ENCODE peak calls at places on chromosome 4, in seven cellular contexts. A, N, W, H, T, C and R are unnamed samples.

GRCh38 chr4:30714408-30715031 is 5.6 kb upstream of the PCDH7 start:
- DNase-seq in A (peak), H (no peak), W (peak), T (peak), N (peak), C (no peak), R (no peak)

GRCh38 chr4:152007108-152007507 is 246.3 kb upstream of the GATB start:
- DNase-seq in W (no peak), A (no peak), N (no peak), C (no peak), T (no peak), H (no peak), R (no peak)

GRCh38 chr4:6893449-6894085 is 16.1 kb upstream of the TBC1D14 start:
- DNase-seq in N (peak), C (no peak), H (no peak), W (peak), A (no peak), T (peak), R (peak)

GRCh38 chr4:39319678-39320077 is 46.5 kb downstream of the RFC1 start:
- DNase-seq in T (no peak), A (no peak), H (no peak), N (no peak), W (peak), C (no peak), R (no peak)

GRCh38 chr4:20062054-20062453 is 189.7 kb upstream of the SLIT2 start:
- DNase-seq in N (no peak), W (peak), A (no peak), C (no peak), T (no peak), H (no peak), R (no peak)

GRCh38 chr4:6105311-6105911 is 87.2 kb upstream of the C4orf50 start:
- DNase-seq in T (peak), A (no peak), W (no peak), N (no peak), H (no peak), C (no peak), R (no peak)

GRCh38 chr4:86730310-86730709 is 118.9 kb downstream of the SLC10A6 start:
- DNase-seq in A (no peak), W (no peak), N (no peak), T (no peak), H (no peak), C (no peak), R (no peak)

GRCh38 chr4:181855307-181855706 is 387.9 kb upstream of the TENM3 start:
- DNase-seq in A (no peak), W (no peak), H (no peak), T (no peak), C (no peak), N (no peak), R (no peak)

GRCh38 chr4:185911556-185912064 is 99.6 kb upstream of the SORBS2 start:
- DNase-seq in A (no peak), W (peak), H (no peak), C (no peak), N (no peak), T (no peak), R (no peak)

GRCh38 chr4:26020896-26021295 is 106.9 kb downstream of the SMIM20 start:
- DNase-seq in A (no peak), N (no peak), C (no peak), T (no peak), W (peak), H (no peak), R (no peak)

GRCh38 chr4:27007507-27007906 is 146.9 kb downstream of the STIM2 start:
- DNase-seq in A (no peak), C (no peak), T (no peak), W (peak), H (no peak), N (no peak), R (no peak)

GRCh38 chr4:101584306-101584705 is 206.2 kb upstream of the BANK1 start:
- DNase-seq in A (no peak), W (no peak), T (no peak), N (no peak), C (no peak), H (no peak), R (no peak)

GRCh38 chr4:80192937-80193336 is 4.4 kb upstream of the PRDM8 start:
- DNase-seq in T (no peak), C (no peak), N (no peak), H (no peak), A (no peak), W (peak), R (no peak)

GRCh38 chr4:184316821-184317220 is 99.1 kb upstream of the ENPP6 start:
- DNase-seq in W (no peak), A (no peak), C (no peak), H (no peak), T (no peak), N (no peak), R (no peak)

GRCh38 chr4:7223566-7223965 is 31.2 kb downstream of the SORCS2 start:
- DNase-seq in N (no peak), C (no peak), W (no peak), A (no peak), T (no peak), H (no peak), R (no peak)

GRCh38 chr4:5969777-5970176 is 48.5 kb downstream of the C4orf50 start:
- DNase-seq in C (no peak), H (no peak), T (peak), N (no peak), A (no peak), W (no peak), R (no peak)

GRCh38 chr4:84849051-84849640 is 117.3 kb downstream of the WDFY3 start:
- DNase-seq in W (no peak), C (no peak), T (no peak), H (no peak), N (no peak), A (no peak), R (no peak)

GRCh38 chr4:7045961-7046921 is 3.1 kb downstream of the TADA2B start:
- DNase-seq in T (no peak), H (peak), W (no peak), A (no peak), C (no peak), N (no peak), R (no peak)

GRCh38 chr4:156974264-156974663 is 2.7 kb upstream of the PDGFC start:
- DNase-seq in A (no peak), H (no peak), N (no peak), T (no peak), C (no peak), W (peak), R (no peak)

GRCh38 chr4:113531572-113531971 is 230.0 kb downstream of the CAMK2D start:
- DNase-seq in T (no peak), C (no peak), H (no peak), A (no peak), N (no peak), W (no peak), R (no peak)

GRCh38 chr4:37392540-37393255 is 148.2 kb downstream of the NWD2 start:
- DNase-seq in A (no peak), N (peak), W (no peak), T (peak), H (no peak), C (no peak), R (no peak)

GRCh38 chr4:98508825-98509539 is 149.4 kb downstream of the TSPAN5 start:
- DNase-seq in N (no peak), C (no peak), H (no peak), W (no peak), T (no peak), A (no peak), R (no peak)

GRCh38 chr4:80678413-80678812 is 342.9 kb downstream of the CFAP299 start:
- DNase-seq in T (no peak), H (no peak), N (no peak), A (no peak), C (no peak), W (no peak), R (no peak)

GRCh38 chr4:138182838-138183426 is 59.2 kb downstream of the SLC7A11 start:
- DNase-seq in A (peak), C (no peak), N (no peak), H (no peak), W (peak), T (no peak), R (no peak)

GRCh38 chr4:117455088-117455487 is 369.7 kb upstream of the TRAM1L1 start:
- DNase-seq in A (no peak), N (no peak), T (no peak), W (no peak), H (no peak), C (no peak), R (no peak)

GRCh38 chr4:52076731-52077130 is 25.6 kb downstream of the SPATA18 start:
- DNase-seq in N (no peak), A (no peak), H (no peak), T (no peak), C (no peak), W (no peak), R (peak)

GRCh38 chr4:154313004-154313587 is 178.5 kb downstream of the DCHS2 start:
- DNase-seq in H (no peak), W (no peak), A (no peak), N (no peak), T (no peak), C (no peak), R (no peak)

GRCh38 chr4:88163286-88163685 is 4.8 kb upstream of the ABCG2 start:
- DNase-seq in C (no peak), T (no peak), W (no peak), N (no peak), H (no peak), A (no peak), R (no peak)

GRCh38 chr4:128606173-128606572 is 203.3 kb upstream of the JADE1 start:
- DNase-seq in N (no peak), C (no peak), H (no peak), A (no peak), T (no peak), W (peak), R (no peak)

GRCh38 chr4:145098675-145099037 is 545 bp downstream of the ABCE1 start:
- DNase-seq in W (peak), T (no peak), H (peak), N (peak), A (no peak), C (peak), R (no peak)

GRCh38 chr4:67659065-67659464 is 41.9 kb downstream of the UBA6 start:
- DNase-seq in H (no peak), C (no peak), T (no peak), A (no peak), N (no peak), W (no peak), R (no peak)

GRCh38 chr4:155377281-155377680 is 516 bp upstream of the MAP9 start:
- DNase-seq in W (peak), C (no peak), T (no peak), N (no peak), A (no peak), H (no peak), R (no peak)

GRCh38 chr4:76948441-76949292 is 885 bp upstream of the SEPTIN11 start:
- DNase-seq in W (peak), N (peak), H (peak), T (peak), C (peak), A (peak), R (peak)

GRCh38 chr4:76951333-76952033 is 1.9 kb downstream of the SEPTIN11 start:
- DNase-seq in N (no peak), A (no peak), T (no peak), H (no peak), C (no peak), W (no peak), R (no peak)

GRCh38 chr4:76950052-76950845 is 697 bp downstream of the SEPTIN11 start:
- DNase-seq in H (peak), A (peak), N (peak), C (peak), T (peak), W (no peak), R (peak)

GRCh38 chr4:76950846-76951321 is 1.3 kb downstream of the SEPTIN11 start:
- DNase-seq in H (no peak), A (no peak), W (peak), C (no peak), N (peak), T (no peak), R (peak)

DNA sequence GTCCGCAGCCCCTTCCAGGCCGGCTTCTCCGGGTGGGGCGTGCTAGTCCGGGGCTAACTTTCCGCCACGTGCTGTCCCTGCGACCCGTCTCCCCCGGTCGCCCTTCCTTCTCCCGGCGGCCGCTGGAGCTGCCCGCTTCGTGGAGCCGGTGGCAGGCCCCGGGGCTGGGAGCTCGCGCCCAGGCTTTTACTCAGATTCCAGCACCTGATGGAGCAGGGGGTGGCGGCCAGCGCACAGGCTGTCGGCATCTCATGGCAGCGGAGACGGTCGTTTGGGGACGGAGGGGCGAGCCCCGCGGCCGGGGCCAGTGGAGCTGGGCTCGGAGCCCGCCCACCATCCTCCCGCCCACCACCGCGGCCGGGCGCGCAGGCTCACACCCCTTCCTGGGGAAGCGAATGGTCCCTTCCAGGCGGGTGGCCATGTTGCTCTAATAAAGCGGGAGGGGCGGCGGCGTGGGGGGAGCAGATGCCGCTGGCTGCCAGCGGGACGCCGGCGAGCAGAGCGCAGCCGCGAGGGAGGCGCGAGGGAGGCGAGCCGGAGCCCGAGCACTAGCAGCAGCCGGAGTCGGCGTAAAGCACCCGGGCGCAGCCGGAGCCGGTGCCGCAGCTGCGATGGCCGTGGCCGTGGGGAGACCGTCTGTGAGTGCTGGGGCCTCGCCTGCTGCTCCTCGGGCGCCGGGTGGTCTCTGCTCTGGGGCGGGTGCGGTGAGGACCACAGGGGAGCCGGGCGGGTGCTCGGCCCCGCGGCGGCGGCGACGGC is at the start of gene SEPTIN11:
- DNase-seq in N (peak), H (peak), C (peak), T (peak), W (peak), A (peak), R (peak)
- TF ChIP-seq POLR2A in N (peak), H (peak), C (peak), T (no peak), W (peak), A (peak), R (peak)

GRCh38 chr4:8858925-8859210 is 12.8 kb downstream of the HMX1 start:
- DNase-seq in T (no peak), A (no peak), H (no peak), W (no peak), C (no peak), N (no peak), R (no peak)

GRCh38 chr4:8859550-8860095 is 12.0 kb downstream of the HMX1 start:
- DNase-seq in W (no peak), A (no peak), H (no peak), T (no peak), N (no peak), C (no peak), R (no peak)

GRCh38 chr4:8857682-8858187 is 13.9 kb downstream of the HMX1 start:
- DNase-seq in A (no peak), W (no peak), N (no peak), T (no peak), C (no peak), H (no peak), R (no peak)

GRCh38 chr4:8856835-8857590 is 14.6 kb downstream of the HMX1 start:
- DNase-seq in T (no peak), N (no peak), A (no peak), H (no peak), C (no peak), W (no peak), R (no peak)

DNA sequence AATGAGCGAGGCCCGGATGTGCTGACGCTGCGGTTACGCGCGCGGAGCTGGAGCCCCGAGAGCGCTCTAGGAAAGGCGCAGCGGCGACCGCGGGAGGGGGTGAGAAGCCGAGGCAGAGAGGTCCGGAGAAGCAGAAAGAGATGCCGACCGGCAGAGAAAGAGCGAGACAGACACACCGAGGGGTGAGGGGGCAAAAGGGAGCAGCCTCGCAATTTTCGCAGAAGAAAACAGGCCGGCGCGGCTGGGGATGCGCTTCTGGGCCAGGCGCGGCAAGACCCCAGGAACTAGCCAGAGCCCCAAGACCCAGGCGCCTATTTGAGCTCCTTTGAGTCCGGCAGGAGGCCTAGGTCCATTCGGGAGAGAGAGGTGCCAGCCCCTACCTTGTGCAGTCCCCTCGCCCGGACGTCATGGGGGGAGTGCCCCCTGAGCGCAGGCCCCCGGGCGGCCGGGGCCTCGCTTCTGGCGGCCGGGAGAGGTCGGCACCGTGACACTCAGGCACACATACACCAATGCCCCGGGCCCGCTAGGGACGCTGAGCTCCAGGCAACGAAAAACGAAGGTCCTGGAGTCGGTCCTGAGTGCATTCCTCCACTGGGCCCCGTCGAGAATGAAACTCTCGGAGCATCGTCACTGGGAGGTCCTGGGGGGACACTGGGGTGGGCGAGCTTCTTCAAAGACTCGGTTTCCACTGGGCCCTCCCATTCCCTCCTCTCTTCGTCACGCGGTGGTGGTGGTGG is 13.3 kb downstream of the HMX1 start:
- DNase-seq in C (no peak), W (no peak), N (no peak), T (no peak), A (no peak), H (no peak), R (no peak)
- H3K4me3 ChIP-seq in C (peak), W (no peak), N (no peak), T (peak), A (no peak), H (no peak), R (no peak)

GRCh38 chr4:173212379-173212778 is 43.8 kb downstream of the GALNT7 start:
- DNase-seq in H (no peak), C (no peak), W (peak), N (no peak), T (no peak), A (no peak), R (no peak)
- H3K27ac ChIP-seq in H (no peak), C (no peak), W (no peak), N (no peak), T (no peak), A (peak), R (no peak)

GRCh38 chr4:114717432-114717831 is 118.8 kb downstream of the UGT8 start:
- DNase-seq in T (no peak), N (no peak), A (no peak), W (no peak), H (no peak), C (no peak), R (no peak)
- TF ChIP-seq POLR2A in T (no peak), N (no peak), A (no peak), W (no peak), H (no peak), C (no peak), R (no peak)

GRCh38 chr4:2363056-2363719 is 55.3 kb downstream of the ZFYVE28 start:
- DNase-seq in C (no peak), H (no peak), T (peak), W (no peak), A (no peak), N (no peak), R (peak)

GRCh38 chr4:2365054-2365912 is 53.2 kb downstream of the ZFYVE28 start:
- DNase-seq in W (no peak), C (no peak), N (no peak), A (peak), T (no peak), H (no peak), R (peak)

GRCh38 chr4:2362286-2363055 is 56.0 kb downstream of the ZFYVE28 start:
- DNase-seq in N (no peak), T (no peak), W (no peak), C (no peak), H (no peak), A (no peak), R (no peak)

GRCh38 chr4:2364654-2365053 is 53.8 kb downstream of the ZFYVE28 start:
- DNase-seq in A (peak), T (peak), N (peak), C (no peak), H (peak), W (no peak), R (no peak)

DNA sequence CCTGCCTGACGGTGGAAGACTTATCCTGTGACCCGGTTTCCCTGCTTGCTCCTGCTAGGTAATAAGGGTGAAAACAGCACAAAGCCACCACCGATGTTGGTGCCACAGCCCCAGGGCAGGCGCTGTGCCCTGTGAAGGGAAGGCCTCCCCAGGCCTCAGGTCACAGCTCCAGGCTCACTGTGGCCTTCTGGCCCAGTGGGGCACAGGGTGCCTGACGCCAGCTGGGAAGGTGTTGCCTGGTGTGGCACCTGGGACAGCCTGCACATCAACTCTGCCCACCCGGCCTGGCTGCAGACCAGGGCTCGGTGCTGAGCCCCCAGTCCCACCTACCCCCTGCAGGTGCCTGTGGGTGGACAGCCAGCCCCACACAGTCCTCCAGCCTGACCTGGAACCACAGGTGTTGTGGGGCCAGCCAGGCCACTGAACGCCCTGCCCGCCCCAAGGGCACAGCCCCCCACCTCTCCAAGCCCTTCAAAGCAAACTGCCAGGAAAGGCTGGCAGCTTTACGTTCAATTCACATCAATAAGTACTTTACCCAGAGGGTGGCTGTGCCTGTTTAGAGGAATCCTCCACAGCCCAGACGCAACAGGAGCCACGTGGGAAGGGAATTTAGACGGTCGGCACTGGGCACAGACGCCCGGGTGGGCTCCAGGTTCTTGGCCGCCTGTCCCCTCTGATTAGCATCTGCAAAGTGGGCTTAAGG is 54.3 kb downstream of the ZFYVE28 start:
- DNase-seq in H (no peak), C (no peak), A (no peak), T (no peak), N (no peak), W (no peak), R (no peak)
- H3K4me3 ChIP-seq in H (peak), C (peak), A (peak), T (peak), N (peak), W (peak), R (peak)

GRCh38 chr4:24656906-24657305 is 72.6 kb upstream of the DHX15 start:
- DNase-seq in N (no peak), T (no peak), C (no peak), H (no peak), W (no peak), A (no peak), R (no peak)

GRCh38 chr4:24655971-24656370 is 71.6 kb upstream of the DHX15 start:
- DNase-seq in N (peak), H (no peak), C (no peak), W (no peak), T (no peak), A (no peak), R (no peak)

GRCh38 chr4:24655326-24655725 is 71.0 kb upstream of the DHX15 start:
- DNase-seq in N (no peak), C (no peak), W (no peak), A (no peak), T (no peak), H (no peak), R (no peak)

GRCh38 chr4:24659241-24659961 is 75.0 kb upstream of the DHX15 start:
- DNase-seq in C (no peak), A (no peak), H (no peak), W (no peak), N (no peak), T (no peak), R (no peak)

GRCh38 chr4:24657768-24658617 is 73.6 kb upstream of the DHX15 start:
- DNase-seq in N (peak), T (peak), H (no peak), A (no peak), W (peak), C (peak), R (peak)
- H3K27ac ChIP-seq in N (peak), T (peak), H (no peak), A (no peak), W (no peak), C (peak), R (no peak)